ENCODE peak calls at places on chromosomes 5 and 9, in eight cellular contexts. T is Panc1, F is OCI-LY7, A is heart right ventricle, D is A673, B is heart left ventricle, S is upper lobe of right lung, P is left ventricle myocardium inferior. H is an unnamed sample.

GRCh38 chr5:144598451-144599068 is 427.9 kb downstream of the KCTD16 start:
- DNase-seq in F (no peak), B (no peak), P (no peak), S (peak; percentile 69), T (no peak), D (peak; percentile 4), A (no peak), H (peak; percentile 84)

GRCh38 chr5:122182491-122182921 is 53.2 kb downstream of the ZNF474 start:
- DNase-seq in P (peak; percentile 41), S (no peak), T (no peak), F (no peak), B (peak; percentile 35), D (peak; percentile 78), A (no peak), H (no peak)

GRCh38 chr5:153584561-153585359 is 94.3 kb downstream of the GRIA1 start:
- DNase-seq in S (peak; percentile 66), A (no peak), P (no peak), T (no peak), F (no peak), D (no peak), B (no peak), H (no peak)

GRCh38 chr9:137168575-137168906 is 1.3 kb downstream of the LRRC26 start:
- DNase-seq in F (no peak), P (no peak), T (no peak), D (no peak), S (no peak), B (no peak), A (no peak), H (no peak)

GRCh38 chr9:1198085-1198484 is 147.9 kb downstream of the DMRT2 start:
- DNase-seq in B (no peak), P (no peak), A (no peak), F (no peak), S (no peak), D (no peak), T (no peak), H (no peak)

GRCh38 chr5:10319202-10319851 is 11.6 kb upstream of the CMBL start:
- DNase-seq in F (no peak), T (no peak), A (no peak), P (no peak), S (no peak), D (no peak), B (no peak), H (no peak)

GRCh38 chr9:6567140-6567591 is 78.4 kb downstream of the GLDC start:
- DNase-seq in D (no peak), F (no peak), S (no peak), B (no peak), P (no peak), A (no peak), T (peak; percentile 54), H (no peak)

GRCh38 chr5:176424181-176424580 is 7.8 kb upstream of the CLTB start:
- DNase-seq in P (no peak), D (no peak), A (no peak), S (no peak), T (no peak), B (no peak), F (no peak), H (no peak)

GRCh38 chr5:112303685-112304084 is 115.4 kb downstream of the EPB41L4A start:
- DNase-seq in F (no peak), A (no peak), S (no peak), P (no peak), T (no peak), D (no peak), B (no peak), H (no peak)

GRCh38 chr5:173671121-173671949 is 54.9 kb upstream of the BOD1 start:
- DNase-seq in B (peak; percentile 30), P (peak; percentile 50), S (peak; percentile 63), F (no peak), D (peak; percentile 5), T (no peak), A (peak; percentile 47), H (no peak)

GRCh38 chr9:34771023-34771422 is 61.1 kb upstream of the CCL21 start:
- DNase-seq in B (no peak), A (no peak), P (no peak), T (no peak), S (no peak), D (no peak), F (no peak), H (no peak)

GRCh38 chr9:21119093-21119770 is 22.4 kb downstream of the IFNW1 start:
- DNase-seq in T (no peak), B (no peak), P (no peak), F (peak; percentile 51), A (no peak), D (no peak), S (no peak), H (no peak)

GRCh38 chr5:141757402-141757801 is 75.4 kb upstream of the ARAP3 start:
- DNase-seq in D (no peak), T (no peak), F (no peak), P (no peak), B (no peak), S (no peak), A (no peak), H (no peak)

DNA sequence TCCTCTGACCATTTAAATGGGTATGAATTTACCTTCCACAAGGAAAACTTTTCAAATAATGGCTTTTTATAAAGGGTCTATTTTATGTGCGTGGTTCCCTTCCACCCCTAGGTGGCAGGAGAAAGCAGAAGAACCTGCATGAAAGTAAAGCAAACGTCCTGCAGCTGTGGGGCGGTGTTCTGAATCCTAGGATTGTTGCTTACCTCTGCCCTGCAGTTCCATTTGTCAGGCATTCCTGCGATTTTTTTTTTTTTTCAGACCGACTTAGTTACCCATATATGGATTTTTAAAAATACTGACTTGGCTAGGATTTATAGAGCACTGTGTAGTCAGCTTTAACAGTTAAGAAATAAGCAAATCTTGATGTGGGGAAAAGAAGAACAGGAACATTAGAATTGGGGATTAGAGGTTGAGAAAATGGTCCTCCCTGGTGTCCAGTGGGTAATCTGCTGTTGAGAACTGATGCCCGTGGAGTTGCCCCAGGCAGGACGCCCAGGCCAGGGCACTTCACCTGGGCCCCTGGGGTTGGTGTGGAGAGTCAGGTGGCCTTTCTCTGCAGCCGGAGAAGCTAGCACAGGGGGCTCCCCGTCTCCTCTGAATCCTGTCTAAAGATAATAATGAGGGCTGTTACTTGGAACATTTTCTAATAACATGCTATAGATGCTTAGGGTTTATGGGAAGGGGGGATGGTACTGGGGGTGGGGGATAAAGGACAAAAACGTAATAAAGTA is 30.4 kb upstream of the LTC4S start:
- DNase-seq in S (no peak), T (peak; percentile 55), B (peak; percentile 69), P (peak; percentile 50), D (peak; percentile 75), A (peak; percentile 34), F (peak; percentile 69), H (peak; percentile 57)
- H3K27ac ChIP-seq in S (no peak overlapping the region), T (peak overlapping the region; percentile 40), B (no peak overlapping the region), P (peak overlapping the region; percentile 38), D (peak overlapping the region; percentile 10), A (no peak overlapping the region), F (no peak overlapping the region), H (no peak overlapping the region)

GRCh38 chr5:172280937-172281336 is 2.6 kb downstream of the UBTD2 start:
- DNase-seq in A (no peak), S (no peak), B (no peak), D (peak; percentile 56), T (no peak), P (no peak), F (no peak), H (no peak)
- H3K4me3 ChIP-seq in A (no peak overlapping the region), S (peak overlapping the region; percentile 92), B (no peak overlapping the region), D (peak overlapping the region; percentile 94), T (peak overlapping the region; percentile 3), P (no peak overlapping the region), F (peak overlapping the region; percentile 94), H (no peak overlapping the region)

GRCh38 chr5:164958688-164959087 is 1453.3 kb downstream of the MAT2B start:
- DNase-seq in A (no peak), B (no peak), T (no peak), P (no peak), S (no peak), D (peak; percentile 1), F (no peak), H (no peak)
- TF ChIP-seq CTCF in A (no peak), B (no peak), T (peak; percentile 4), P (no peak), S (no peak), D (peak; percentile 43), F (peak; percentile 61), H (no peak)

GRCh38 chr5:98768160-98769005 is 5.1 kb upstream of the RGMB start:
- DNase-seq in A (no peak), T (peak; percentile 87), S (peak; percentile 62), B (peak; percentile 27), F (peak; percentile 51), P (no peak), D (peak; percentile 74), H (peak; percentile 35)

GRCh38 chr5:98767563-98767962 is 5.9 kb upstream of the RGMB start:
- DNase-seq in T (no peak), B (no peak), D (no peak), P (no peak), F (no peak), S (no peak), A (no peak), H (no peak)

GRCh38 chr5:98770158-98770910 is 3.1 kb upstream of the RGMB start:
- DNase-seq in S (peak; percentile 72), T (no peak), P (peak; percentile 25), D (peak; percentile 41), A (peak; percentile 23), F (no peak), B (peak; percentile 53), H (peak; percentile 68)

GRCh38 chr5:98769256-98770157 is 4.0 kb upstream of the RGMB start:
- DNase-seq in P (peak; percentile 29), D (peak; percentile 50), B (peak; percentile 44), S (peak; percentile 72), T (no peak), F (no peak), A (peak; percentile 40), H (peak; percentile 74)

DNA sequence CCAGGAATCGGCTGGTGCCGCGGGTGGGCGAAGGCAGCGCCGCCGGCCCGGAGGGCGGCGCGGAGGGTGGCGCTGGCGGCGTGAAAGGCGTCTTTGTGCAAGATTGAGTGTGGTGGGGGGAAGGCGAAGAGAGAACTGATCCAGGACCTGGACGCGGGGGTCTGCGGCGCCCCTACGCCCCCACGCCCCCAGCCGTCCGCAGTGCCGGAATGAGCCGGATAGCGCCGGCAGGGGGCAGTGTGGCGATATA is 4.5 kb upstream of the RGMB start:
- DNase-seq in D (peak; percentile 63), P (peak; percentile 45), B (no peak), A (peak; percentile 55), F (no peak), T (no peak), S (peak; percentile 73), H (no peak)
- H3K27ac ChIP-seq in D (peak overlapping the region; percentile 78), P (peak overlapping the region; percentile 73), B (peak overlapping the region; percentile 60), A (peak overlapping the region; percentile 76), F (no peak overlapping the region), T (no peak overlapping the region), S (no peak overlapping the region), H (no peak overlapping the region)

DNA sequence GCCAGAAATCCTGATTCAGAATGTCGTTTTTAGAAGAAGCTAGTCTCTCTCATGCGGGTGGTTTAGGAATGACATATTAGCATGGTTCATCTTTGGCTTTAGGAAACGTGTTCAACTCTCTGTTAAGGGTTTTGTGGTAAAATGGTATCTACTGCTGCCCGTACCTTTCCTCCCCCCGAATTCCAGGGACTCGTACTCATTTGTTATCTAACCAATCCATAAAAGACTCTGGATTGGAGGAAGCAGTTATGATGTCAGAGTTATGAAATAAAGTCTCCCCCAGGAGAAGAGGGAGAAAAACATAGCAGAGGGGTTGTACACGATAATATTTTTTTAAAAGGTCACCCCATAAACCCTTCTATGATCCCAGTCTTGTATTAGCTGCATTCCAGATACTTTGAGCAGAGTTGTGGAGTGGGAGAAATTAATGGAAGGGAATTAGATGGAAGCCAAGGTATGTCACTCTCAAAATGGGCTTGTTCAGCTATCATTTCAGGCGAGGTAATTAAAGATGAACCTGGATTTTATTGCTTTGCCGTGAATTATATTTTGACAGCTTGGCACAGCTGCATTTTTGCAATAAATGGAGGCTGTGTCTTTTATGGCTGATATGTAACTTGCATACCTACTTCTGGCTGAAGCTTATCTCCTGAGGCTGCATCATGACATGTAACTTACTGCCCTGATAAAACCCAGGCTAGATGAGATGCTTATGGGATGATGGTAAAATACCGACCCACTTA is 31.3 kb downstream of the RAI14 start:
- DNase-seq in D (no peak), P (no peak), B (no peak), T (no peak), S (no peak), A (no peak), F (no peak), H (no peak)
- H3K4me3 ChIP-seq in D (no peak overlapping the region), P (no peak overlapping the region), B (no peak overlapping the region), T (no peak overlapping the region), S (no peak overlapping the region), A (no peak overlapping the region), F (no peak overlapping the region), H (no peak overlapping the region)

H was measured in pancreas.